ENCODE peak calls at places on chromosomes 3 and 15, in ten cellular contexts. T, A, W, Q, N, V, X, O, Z and U are unnamed samples.

GRCh38 chr3:141825216-141826011 is 51.0 kb upstream of the ATP1B3 start:
- DNase-seq in A (peak), W (no peak), V (no peak), O (no peak), Q (no peak), X (no peak), Z (no peak), T (no peak), N (no peak), U (no peak)

GRCh38 chr3:102092617-102093466 is 243.5 kb downstream of the NFKBIZ start:
- DNase-seq in T (no peak), W (peak), X (no peak), V (no peak), Q (no peak), N (no peak), A (no peak), O (no peak), Z (no peak), U (no peak)

GRCh38 chr3:67109651-67110204 is 111.6 kb downstream of the KBTBD8 start:
- DNase-seq in W (no peak), N (no peak), T (no peak), O (no peak), Z (peak), V (peak), Q (peak), A (peak), X (peak), U (no peak)

GRCh38 chr15:70252056-70252935 is 154.6 kb upstream of the TLE3 start:
- DNase-seq in W (no peak), A (no peak), N (no peak), T (no peak), V (no peak), O (no peak), X (no peak), Z (no peak), Q (no peak), U (peak)

GRCh38 chr3:55180936-55181535 is 253.2 kb upstream of the LRTM1 start:
- DNase-seq in W (peak), O (no peak), Q (no peak), T (no peak), Z (peak), N (no peak), A (peak), V (peak), X (no peak), U (no peak)

GRCh38 chr15:74889390-74889881 is 406 bp upstream of the MPI start:
- DNase-seq in T (no peak), A (peak), X (no peak), Z (no peak), N (no peak), Q (peak), W (peak), V (no peak), O (peak), U (no peak)

GRCh38 chr15:75508741-75509532 is 57.4 kb upstream of the SIN3A start:
- DNase-seq in O (no peak), T (no peak), Z (peak), N (no peak), W (peak), X (no peak), A (peak), Q (peak), V (peak), U (no peak)

GRCh38 chr3:115341208-115341607 is 194.1 kb upstream of the ZBTB20 start:
- DNase-seq in O (no peak), Z (no peak), N (no peak), V (no peak), A (peak), W (no peak), Q (no peak), X (peak), T (no peak), U (no peak)